ENCODE peak calls at places on chromosomes 4 and X, in ten cellular contexts. One of them, this sample, is unnamed.
A peak's percentile ranks its signal among the peaks of the same experiment; 100 is the strongest.

GRCh38 chr4:65658117-65658516 is 12.2 kb downstream of the EPHA5 start:
- DNase-seq in KG1: no peak
- DNase-seq in putamen: no peak
- DNase-seq in Right ventricle myocardium superior: no peak
- DNase-seq in cardiac fibroblast: no peak
- DNase-seq in fibroblast of mammary gland: no peak
- DNase-seq in GM12891: no peak
- DNase-seq in DMS53: peak; percentile 29
- DNase-seq in iris pigment epithelial cell: no peak
- DNase-seq in adipocyte: no peak
- DNase-seq in this sample: no peak

GRCh38 chrX:50697691-50698090 is 116.3 kb downstream of the SHROOM4 start:
- DNase-seq in adipocyte: peak; percentile 74
- DNase-seq in GM12891: no peak
- DNase-seq in fibroblast of mammary gland: peak; percentile 69
- DNase-seq in DMS53: peak; percentile 11
- DNase-seq in cardiac fibroblast: peak; percentile 84
- DNase-seq in iris pigment epithelial cell: peak; percentile 84
- DNase-seq in KG1: no peak
- DNase-seq in putamen: no peak
- DNase-seq in Right ventricle myocardium superior: no peak
- DNase-seq in this sample: peak; percentile 84

GRCh38 chr4:99438578-99438875 is 3.4 kb upstream of the ADH7 start:
- DNase-seq in GM12891: no peak
- DNase-seq in KG1: no peak
- DNase-seq in adipocyte: peak; percentile 73
- DNase-seq in fibroblast of mammary gland: peak; percentile 19
- DNase-seq in putamen: no peak
- DNase-seq in iris pigment epithelial cell: no peak
- DNase-seq in Right ventricle myocardium superior: no peak
- DNase-seq in DMS53: no peak
- DNase-seq in cardiac fibroblast: no peak
- DNase-seq in this sample: no peak

GRCh38 chrX:3609800-3610199 is 103.6 kb downstream of the PRKX start:
- DNase-seq in cardiac fibroblast: peak; percentile 76
- DNase-seq in fibroblast of mammary gland: peak; percentile 82
- DNase-seq in GM12891: no peak
- DNase-seq in iris pigment epithelial cell: peak; percentile 91
- DNase-seq in adipocyte: peak; percentile 69
- DNase-seq in Right ventricle myocardium superior: no peak
- DNase-seq in DMS53: no peak
- DNase-seq in putamen: peak; percentile 2
- DNase-seq in KG1: no peak
- DNase-seq in this sample: peak; percentile 89

GRCh38 chrX:38973327-38973726 is 172.1 kb downstream of the MID1IP1 start:
- DNase-seq in cardiac fibroblast: peak; percentile 7
- DNase-seq in DMS53: no peak
- DNase-seq in putamen: no peak
- DNase-seq in adipocyte: peak; percentile 48
- DNase-seq in KG1: no peak
- DNase-seq in iris pigment epithelial cell: no peak
- DNase-seq in Right ventricle myocardium superior: no peak
- DNase-seq in GM12891: no peak
- DNase-seq in fibroblast of mammary gland: peak; percentile 52
- DNase-seq in this sample: peak; percentile 25

GRCh38 chr4:37245391-37245954 is 930 bp downstream of the NWD2 start:
- DNase-seq in fibroblast of mammary gland: no peak
- DNase-seq in cardiac fibroblast: peak; percentile 7
- DNase-seq in putamen: no peak
- DNase-seq in KG1: no peak
- DNase-seq in Right ventricle myocardium superior: no peak
- DNase-seq in iris pigment epithelial cell: no peak
- DNase-seq in adipocyte: no peak
- DNase-seq in GM12891: no peak
- DNase-seq in DMS53: peak; percentile 47
- DNase-seq in this sample: no peak

GRCh38 chr4:1098311-1098925 is 14.9 kb downstream of the RNF212 start:
- DNase-seq in fibroblast of mammary gland: no peak
- DNase-seq in KG1: no peak
- DNase-seq in adipocyte: no peak
- DNase-seq in DMS53: no peak
- DNase-seq in iris pigment epithelial cell: no peak
- DNase-seq in putamen: no peak
- DNase-seq in Right ventricle myocardium superior: no peak
- DNase-seq in GM12891: no peak
- DNase-seq in cardiac fibroblast: no peak
- DNase-seq in this sample: no peak

GRCh38 chr4:2402453-2402852 is 16.0 kb downstream of the ZFYVE28 start:
- DNase-seq in Right ventricle myocardium superior: no peak
- DNase-seq in DMS53: no peak
- DNase-seq in cardiac fibroblast: no peak
- DNase-seq in KG1: no peak
- DNase-seq in fibroblast of mammary gland: no peak
- DNase-seq in GM12891: no peak
- DNase-seq in iris pigment epithelial cell: no peak
- DNase-seq in adipocyte: no peak
- DNase-seq in putamen: peak; percentile 37
- DNase-seq in this sample: no peak

GRCh38 chr4:90103991-90104390 is 23.2 kb upstream of the CCSER1 start:
- DNase-seq in adipocyte: no peak
- DNase-seq in Right ventricle myocardium superior: no peak
- DNase-seq in DMS53: no peak
- DNase-seq in iris pigment epithelial cell: no peak
- DNase-seq in fibroblast of mammary gland: no peak
- DNase-seq in GM12891: no peak
- DNase-seq in KG1: no peak
- DNase-seq in cardiac fibroblast: no peak
- DNase-seq in putamen: no peak
- DNase-seq in this sample: no peak

GRCh38 chr4:77695769-77696168 is 90.1 kb downstream of the CXCL13 start:
- DNase-seq in GM12891: no peak
- DNase-seq in putamen: no peak
- DNase-seq in KG1: no peak
- DNase-seq in cardiac fibroblast: peak; percentile 96
- DNase-seq in fibroblast of mammary gland: peak; percentile 97
- DNase-seq in adipocyte: peak; percentile 87
- DNase-seq in Right ventricle myocardium superior: no peak
- DNase-seq in iris pigment epithelial cell: peak; percentile 97
- DNase-seq in DMS53: peak; percentile 48
- DNase-seq in this sample: peak; percentile 95

This sample was measured in EH.